ENCODE peak calls at places on chromosomes 6 and 20, in ten cellular contexts. R is hepatocyte; G is psoas muscle; Z is heart left ventricle; V is prostate gland; L is mammary epithelial cell; J is mesenchymal stem cell; F is CD8-positive, alpha-beta memory T cell; C is Panc1; E is spleen. K is an unnamed sample.

GRCh38 chr6:149925974-149926777 is 3.3 kb upstream of the RAET1G start:
- DNase-seq in G (peak; percentile 91), V (peak; percentile 90), Z (peak; percentile 90), C (peak; percentile 56), R (peak; percentile 92), F (peak; percentile 56), J (peak; percentile 83), L (peak; percentile 75), E (peak; percentile 90), K (peak; percentile 45)

GRCh38 chr6:161095916-161096315 is 104.3 kb downstream of the MAP3K4 start:
- DNase-seq in F (no peak), Z (no peak), R (no peak), V (no peak), J (no peak), L (no peak), E (no peak), C (no peak), G (no peak), K (no peak)

GRCh38 chr6:39446909-39447308 is 124.4 kb upstream of the KCNK16 start:
- DNase-seq in V (no peak), G (no peak), C (no peak), J (peak; percentile 41), Z (no peak), E (no peak), R (no peak), L (no peak), F (no peak), K (no peak)

GRCh38 chr6:26020983-26021349 is 58.4 kb downstream of the TRIM38 start:
- DNase-seq in E (peak; percentile 88), R (peak; percentile 65), L (peak; percentile 54), C (no peak), Z (peak; percentile 51), G (peak; percentile 62), J (peak; percentile 86), F (no peak), V (peak; percentile 45), K (no peak)

GRCh38 chr20:49415005-49415663 is 67.3 kb downstream of the KCNB1 start:
- DNase-seq in L (no peak), R (no peak), E (no peak), V (no peak), J (no peak), C (no peak), F (no peak), Z (no peak), G (no peak), K (no peak)

GRCh38 chr6:38784506-38785235 is 69.6 kb downstream of the DNAH8 start:
- DNase-seq in G (no peak), Z (no peak), E (no peak), R (no peak), L (no peak), F (no peak), V (no peak), J (no peak), C (no peak), K (no peak)

GRCh38 chr6:152471459-152472070 is 165.6 kb downstream of the SYNE1 start:
- DNase-seq in R (no peak), V (no peak), E (no peak), G (no peak), C (no peak), F (no peak), L (no peak), J (no peak), Z (no peak), K (no peak)

GRCh38 chr6:27545271-27546046 is 72.6 kb upstream of the ZNF184 start:
- DNase-seq in G (no peak), F (no peak), C (peak; percentile 97), R (peak; percentile 77), E (no peak), Z (no peak), L (peak; percentile 93), J (peak; percentile 71), V (no peak), K (no peak)

GRCh38 chr20:10239954-10240353 is 21.3 kb downstream of the SNAP25 start:
- DNase-seq in L (peak; percentile 50), G (no peak), V (peak; percentile 21), Z (no peak), F (no peak), R (peak; percentile 43), J (peak; percentile 39), E (no peak), C (no peak), K (no peak)

GRCh38 chr6:75479712-75480111 is 13.9 kb downstream of the FILIP1 start:
- DNase-seq in C (no peak), R (no peak), L (no peak), J (no peak), E (no peak), V (no peak), G (no peak), Z (no peak), F (no peak), K (no peak)

GRCh38 chr6:71452709-71453108 is 164.1 kb downstream of the OGFRL1 start:
- DNase-seq in J (no peak), Z (no peak), R (no peak), F (no peak), C (no peak), E (no peak), G (no peak), L (no peak), V (no peak), K (no peak)

GRCh38 chr6:144150673-144151009 is 324 bp downstream of the STX11 start:
- DNase-seq in Z (peak; percentile 21), R (peak; percentile 29), L (peak; percentile 14), F (peak; percentile 32), J (peak; percentile 26), V (no peak), G (peak; percentile 25), E (peak; percentile 85), C (no peak), K (peak; percentile 13)

GRCh38 chr6:83442752-83443151 is 11.9 kb upstream of the ME1 start:
- DNase-seq in C (no peak), V (no peak), G (no peak), F (no peak), J (peak; percentile 56), L (peak; percentile 29), R (peak; percentile 20), Z (no peak), E (no peak), K (no peak)

GRCh38 chr6:31094389-31094881 is 17.9 kb downstream of the C6orf15 start:
- DNase-seq in R (no peak), F (peak; percentile 30), L (peak; percentile 17), Z (no peak), E (peak; percentile 85), C (no peak), V (peak; percentile 47), G (no peak), J (no peak), K (no peak)

GRCh38 chr6:169119669-169120068 is 134.0 kb downstream of the THBS2 start:
- DNase-seq in V (no peak), Z (no peak), J (no peak), G (no peak), F (no peak), L (no peak), C (no peak), E (no peak), R (no peak), K (no peak)

GRCh38 chr6:157597461-157598312 is 216.7 kb downstream of the ZDHHC14 start:
- DNase-seq in F (peak; percentile 20), Z (peak; percentile 51), L (peak; percentile 24), C (no peak), E (peak; percentile 78), R (peak; percentile 65), V (peak; percentile 94), G (peak; percentile 37), J (peak; percentile 39), K (peak; percentile 12)

DNA sequence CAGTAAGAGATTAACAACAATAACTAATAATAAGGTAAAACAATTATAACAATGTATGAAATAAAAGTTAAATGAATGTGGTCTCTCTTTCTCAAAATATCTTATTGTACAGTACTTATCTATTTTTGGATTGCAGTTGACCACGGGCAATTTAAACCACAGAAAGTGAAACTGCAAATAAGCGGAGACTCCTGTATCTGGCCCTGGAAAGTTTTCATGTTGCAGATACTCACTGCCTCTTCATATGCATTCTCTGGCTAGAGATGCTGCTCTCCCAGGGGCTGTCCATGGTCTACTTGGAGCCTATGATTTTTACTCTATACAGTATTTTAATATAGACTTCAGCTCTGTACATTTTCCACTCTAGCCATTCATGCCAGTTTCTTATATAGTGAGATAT is 230.8 kb downstream of the FUT9 start:
- DNase-seq in R (no peak), J (no peak), G (no peak), L (no peak), C (no peak), E (no peak), Z (no peak), V (no peak), F (no peak), K (no peak)
- H3K4me1 ChIP-seq in R (no peaks in the 10 kb centered on the region), J (no peaks in the 10 kb centered on the region), G (no peaks in the 10 kb centered on the region), L (no peaks in the 10 kb centered on the region), C (no peaks in the 10 kb centered on the region), E (no peaks in the 10 kb centered on the region), Z (no peaks in the 10 kb centered on the region), V (no peaks in the 10 kb centered on the region), F (no peaks in the 10 kb centered on the region), K (no peaks in the 10 kb centered on the region)

GRCh38 chr20:46365483-46366215 is 40.8 kb downstream of the ELMO2 start:
- DNase-seq in E (no peak), L (no peak), J (no peak), R (no peak), C (no peak), Z (no peak), V (no peak), G (no peak), F (no peak), K (no peak)
- H3K27ac ChIP-seq in E (no peak overlapping the region), L (no peak overlapping the region), J (no peak overlapping the region), R (no peak overlapping the region), C (no peak overlapping the region), Z (no peak overlapping the region), V (no peak overlapping the region), G (no peak overlapping the region), F (no peak overlapping the region), K (peak overlapping the region; percentile 100)

GRCh38 chr20:25035924-25036323 is 22.0 kb downstream of the ACSS1 start:
- DNase-seq in R (no peak), F (no peak), J (no peak), Z (no peak), V (no peak), E (no peak), C (no peak), L (no peak), G (no peak), K (no peak)
- H3K27me3 ChIP-seq in R (no peaks in the 10 kb centered on the region), F (no peaks in the 10 kb centered on the region), J (no peaks in the 10 kb centered on the region), Z (no peaks in the 10 kb centered on the region), V (no peaks in the 10 kb centered on the region), E (no peaks in the 10 kb centered on the region), C (no peaks in the 10 kb centered on the region), L (no peaks in the 10 kb centered on the region), G (no peaks in the 10 kb centered on the region), K (no peaks in the 10 kb centered on the region)

DNA sequence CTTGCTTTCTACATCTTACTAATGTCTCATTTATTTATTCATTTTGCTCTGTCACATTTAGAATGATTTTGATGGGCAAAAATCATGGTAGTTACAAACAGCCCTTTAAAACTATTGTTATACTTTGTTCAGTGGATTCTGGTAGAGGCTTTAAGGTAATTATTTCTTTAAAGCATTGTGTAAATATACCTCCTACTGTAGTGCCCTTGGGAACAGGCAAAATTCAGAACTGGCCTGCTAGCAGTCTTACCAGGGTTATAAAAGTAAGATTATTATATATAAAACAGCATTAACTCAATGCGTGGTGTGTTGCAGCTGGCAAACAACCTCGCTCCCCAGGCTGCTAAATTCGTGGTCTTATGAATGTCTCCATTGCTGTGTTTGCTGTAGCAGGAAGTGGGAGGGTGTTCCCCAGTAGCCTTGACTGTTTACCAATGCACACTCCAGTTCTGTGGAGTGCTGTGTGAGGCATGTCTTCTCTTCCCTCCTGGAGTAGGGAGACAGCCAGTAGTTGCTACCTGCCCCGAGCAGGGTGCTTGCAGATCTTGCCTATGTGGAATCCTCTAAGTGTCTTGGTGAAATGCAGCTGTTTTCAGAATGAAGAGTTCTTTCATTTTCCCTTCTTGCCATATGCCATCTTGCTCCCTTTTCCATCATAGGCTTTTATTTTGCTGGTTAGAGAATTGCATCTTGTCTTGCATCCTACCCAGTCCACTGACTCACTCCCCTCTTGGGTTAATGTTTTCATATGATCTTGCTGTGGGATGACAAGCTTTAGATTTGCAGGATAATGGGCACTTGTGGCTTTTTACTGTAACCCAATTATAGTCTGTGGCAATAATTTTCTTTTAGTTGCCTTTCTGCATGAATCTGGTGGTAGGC is 45.3 kb downstream of the IGF2R start:
- DNase-seq in C (no peak), R (no peak), G (no peak), V (no peak), E (no peak), J (peak; percentile 33), Z (no peak), F (no peak), L (no peak), K (no peak)
- H3K4me1 ChIP-seq in C (no peaks in the 10 kb centered on the region), R (no peaks in the 10 kb centered on the region), G (peaks cover 26% of the 10 kb centered on the region), V (peaks cover 3% of the 10 kb centered on the region), E (peaks cover 10% of the 10 kb centered on the region), J (peaks cover 6% of the 10 kb centered on the region), Z (peaks cover 12% of the 10 kb centered on the region), F (peaks cover 42% of the 10 kb centered on the region), L (no peaks in the 10 kb centered on the region), K (peaks cover 30% of the 10 kb centered on the region)